ENCODE peak calls at places on chromosomes 7 and 10, in nine cellular contexts. One of them, this sample, is unnamed.
A peak's percentile ranks its signal among the peaks of the same experiment; 100 is the strongest.

GRCh38 chr7:132065193-132065972 is 509.0 kb upstream of the PODXL start:
- DNase-seq in stimulated activated CD8-positive, alpha-beta memory T cell treated with anti-CD3 and anti-CD28 coated beads, Interleukin-2, amount 100 ng/mL, for 1 hour: no peak
- DNase-seq in right atrium auricular region: peak; percentile 83
- DNase-seq in caudate nucleus: no peak
- DNase-seq in C1 segment of cervical spinal cord: no peak
- DNase-seq in activated naive CD4-positive, alpha-beta T cell treated with anti-CD3 and anti-CD28 coated beads, Interleukin-2, amount 10 ng/mL, durations not matched to agents 7 days and 5 days: no peak
- DNase-seq in aorta: peak; percentile 84
- DNase-seq in transverse colon: peak; percentile 30
- DNase-seq in A172: peak; percentile 97
- DNase-seq in this sample: no peak

GRCh38 chr7:79778786-79779382 is 325.4 kb upstream of the MAGI2 start:
- DNase-seq in A172: peak; percentile 38
- DNase-seq in aorta: no peak
- DNase-seq in activated naive CD4-positive, alpha-beta T cell treated with anti-CD3 and anti-CD28 coated beads, Interleukin-2, amount 10 ng/mL, durations not matched to agents 7 days and 5 days: no peak
- DNase-seq in caudate nucleus: no peak
- DNase-seq in right atrium auricular region: no peak
- DNase-seq in stimulated activated CD8-positive, alpha-beta memory T cell treated with anti-CD3 and anti-CD28 coated beads, Interleukin-2, amount 100 ng/mL, for 1 hour: no peak
- DNase-seq in transverse colon: no peak
- DNase-seq in C1 segment of cervical spinal cord: no peak
- DNase-seq in this sample: no peak

GRCh38 chr7:134750083-134751062 is 29.1 kb upstream of the CALD1 start:
- DNase-seq in C1 segment of cervical spinal cord: peak; percentile 43
- DNase-seq in A172: no peak
- DNase-seq in activated naive CD4-positive, alpha-beta T cell treated with anti-CD3 and anti-CD28 coated beads, Interleukin-2, amount 10 ng/mL, durations not matched to agents 7 days and 5 days: peak; percentile 76
- DNase-seq in right atrium auricular region: no peak
- DNase-seq in aorta: no peak
- DNase-seq in stimulated activated CD8-positive, alpha-beta memory T cell treated with anti-CD3 and anti-CD28 coated beads, Interleukin-2, amount 100 ng/mL, for 1 hour: peak; percentile 8
- DNase-seq in transverse colon: peak; percentile 44
- DNase-seq in caudate nucleus: no peak
- DNase-seq in this sample: peak; percentile 62

GRCh38 chr10:119834188-119834587 is 38.5 kb downstream of the MCMBP start:
- DNase-seq in right atrium auricular region: no peak
- DNase-seq in A172: peak; percentile 10
- DNase-seq in C1 segment of cervical spinal cord: no peak
- DNase-seq in activated naive CD4-positive, alpha-beta T cell treated with anti-CD3 and anti-CD28 coated beads, Interleukin-2, amount 10 ng/mL, durations not matched to agents 7 days and 5 days: no peak
- DNase-seq in aorta: no peak
- DNase-seq in transverse colon: no peak
- DNase-seq in stimulated activated CD8-positive, alpha-beta memory T cell treated with anti-CD3 and anti-CD28 coated beads, Interleukin-2, amount 100 ng/mL, for 1 hour: no peak
- DNase-seq in caudate nucleus: no peak
- DNase-seq in this sample: no peak

GRCh38 chr7:128191136-128191844 is 49.8 kb upstream of the LEP start:
- DNase-seq in right atrium auricular region: no peak
- DNase-seq in C1 segment of cervical spinal cord: no peak
- DNase-seq in activated naive CD4-positive, alpha-beta T cell treated with anti-CD3 and anti-CD28 coated beads, Interleukin-2, amount 10 ng/mL, durations not matched to agents 7 days and 5 days: no peak
- DNase-seq in caudate nucleus: no peak
- DNase-seq in A172: no peak
- DNase-seq in stimulated activated CD8-positive, alpha-beta memory T cell treated with anti-CD3 and anti-CD28 coated beads, Interleukin-2, amount 100 ng/mL, for 1 hour: no peak
- DNase-seq in transverse colon: no peak
- DNase-seq in aorta: no peak
- DNase-seq in this sample: no peak

GRCh38 chr7:36408589-36408988 is 18.9 kb downstream of the ANLN start:
- DNase-seq in activated naive CD4-positive, alpha-beta T cell treated with anti-CD3 and anti-CD28 coated beads, Interleukin-2, amount 10 ng/mL, durations not matched to agents 7 days and 5 days: no peak
- DNase-seq in C1 segment of cervical spinal cord: no peak
- DNase-seq in A172: no peak
- DNase-seq in aorta: no peak
- DNase-seq in transverse colon: no peak
- DNase-seq in caudate nucleus: no peak
- DNase-seq in stimulated activated CD8-positive, alpha-beta memory T cell treated with anti-CD3 and anti-CD28 coated beads, Interleukin-2, amount 100 ng/mL, for 1 hour: no peak
- DNase-seq in right atrium auricular region: no peak
- DNase-seq in this sample: no peak

GRCh38 chr7:128809363-128809762 is 17.6 kb downstream of the CCDC136 start:
- DNase-seq in A172: no peak
- DNase-seq in C1 segment of cervical spinal cord: no peak
- DNase-seq in right atrium auricular region: no peak
- DNase-seq in caudate nucleus: no peak
- DNase-seq in transverse colon: no peak
- DNase-seq in stimulated activated CD8-positive, alpha-beta memory T cell treated with anti-CD3 and anti-CD28 coated beads, Interleukin-2, amount 100 ng/mL, for 1 hour: no peak
- DNase-seq in activated naive CD4-positive, alpha-beta T cell treated with anti-CD3 and anti-CD28 coated beads, Interleukin-2, amount 10 ng/mL, durations not matched to agents 7 days and 5 days: no peak
- DNase-seq in aorta: no peak
- DNase-seq in this sample: no peak

GRCh38 chr10:13810536-13810935 is 223.8 kb downstream of the PRPF18 start:
- DNase-seq in aorta: peak; percentile 37
- DNase-seq in transverse colon: no peak
- DNase-seq in activated naive CD4-positive, alpha-beta T cell treated with anti-CD3 and anti-CD28 coated beads, Interleukin-2, amount 10 ng/mL, durations not matched to agents 7 days and 5 days: no peak
- DNase-seq in stimulated activated CD8-positive, alpha-beta memory T cell treated with anti-CD3 and anti-CD28 coated beads, Interleukin-2, amount 100 ng/mL, for 1 hour: no peak
- DNase-seq in caudate nucleus: no peak
- DNase-seq in right atrium auricular region: no peak
- DNase-seq in A172: no peak
- DNase-seq in C1 segment of cervical spinal cord: no peak
- DNase-seq in this sample: no peak

GRCh38 chr10:132918264-132918616 is 24.1 kb downstream of the CFAP46 start:
- DNase-seq in stimulated activated CD8-positive, alpha-beta memory T cell treated with anti-CD3 and anti-CD28 coated beads, Interleukin-2, amount 100 ng/mL, for 1 hour: no peak
- DNase-seq in caudate nucleus: no peak
- DNase-seq in transverse colon: no peak
- DNase-seq in aorta: peak; percentile 49
- DNase-seq in C1 segment of cervical spinal cord: no peak
- DNase-seq in right atrium auricular region: no peak
- DNase-seq in A172: no peak
- DNase-seq in activated naive CD4-positive, alpha-beta T cell treated with anti-CD3 and anti-CD28 coated beads, Interleukin-2, amount 10 ng/mL, durations not matched to agents 7 days and 5 days: no peak
- DNase-seq in this sample: no peak

GRCh38 chr7:117946201-117946633 is 73.0 kb upstream of the CTTNBP2 start:
- DNase-seq in C1 segment of cervical spinal cord: no peak
- DNase-seq in stimulated activated CD8-positive, alpha-beta memory T cell treated with anti-CD3 and anti-CD28 coated beads, Interleukin-2, amount 100 ng/mL, for 1 hour: no peak
- DNase-seq in activated naive CD4-positive, alpha-beta T cell treated with anti-CD3 and anti-CD28 coated beads, Interleukin-2, amount 10 ng/mL, durations not matched to agents 7 days and 5 days: no peak
- DNase-seq in A172: no peak
- DNase-seq in aorta: no peak
- DNase-seq in right atrium auricular region: no peak
- DNase-seq in transverse colon: no peak
- DNase-seq in caudate nucleus: no peak
- DNase-seq in this sample: no peak

GRCh38 chr10:59060852-59061251 is 115.6 kb upstream of the PHYHIPL start:
- DNase-seq in activated naive CD4-positive, alpha-beta T cell treated with anti-CD3 and anti-CD28 coated beads, Interleukin-2, amount 10 ng/mL, durations not matched to agents 7 days and 5 days: no peak
- DNase-seq in aorta: no peak
- DNase-seq in C1 segment of cervical spinal cord: no peak
- DNase-seq in A172: no peak
- DNase-seq in caudate nucleus: no peak
- DNase-seq in stimulated activated CD8-positive, alpha-beta memory T cell treated with anti-CD3 and anti-CD28 coated beads, Interleukin-2, amount 100 ng/mL, for 1 hour: no peak
- DNase-seq in right atrium auricular region: no peak
- DNase-seq in transverse colon: no peak
- DNase-seq in this sample: no peak

GRCh38 chr7:99027841-99028240 is 116.1 kb downstream of the SMURF1 start:
- DNase-seq in right atrium auricular region: no peak
- DNase-seq in stimulated activated CD8-positive, alpha-beta memory T cell treated with anti-CD3 and anti-CD28 coated beads, Interleukin-2, amount 100 ng/mL, for 1 hour: no peak
- DNase-seq in C1 segment of cervical spinal cord: no peak
- DNase-seq in A172: no peak
- DNase-seq in activated naive CD4-positive, alpha-beta T cell treated with anti-CD3 and anti-CD28 coated beads, Interleukin-2, amount 10 ng/mL, durations not matched to agents 7 days and 5 days: no peak
- DNase-seq in transverse colon: no peak
- DNase-seq in aorta: no peak
- DNase-seq in caudate nucleus: no peak
- DNase-seq in this sample: no peak

GRCh38 chr10:101291254-101292193 is 62.3 kb upstream of the LBX1 start:
- DNase-seq in transverse colon: peak; percentile 36
- DNase-seq in caudate nucleus: peak; percentile 24
- DNase-seq in activated naive CD4-positive, alpha-beta T cell treated with anti-CD3 and anti-CD28 coated beads, Interleukin-2, amount 10 ng/mL, durations not matched to agents 7 days and 5 days: peak; percentile 57
- DNase-seq in aorta: peak; percentile 87
- DNase-seq in stimulated activated CD8-positive, alpha-beta memory T cell treated with anti-CD3 and anti-CD28 coated beads, Interleukin-2, amount 100 ng/mL, for 1 hour: peak; percentile 13
- DNase-seq in right atrium auricular region: no peak
- DNase-seq in C1 segment of cervical spinal cord: peak; percentile 41
- DNase-seq in A172: peak; percentile 26
- DNase-seq in this sample: peak; percentile 50

GRCh38 chr10:70756710-70757360 is 28.3 kb downstream of the TBATA start:
- DNase-seq in activated naive CD4-positive, alpha-beta T cell treated with anti-CD3 and anti-CD28 coated beads, Interleukin-2, amount 10 ng/mL, durations not matched to agents 7 days and 5 days: no peak
- DNase-seq in stimulated activated CD8-positive, alpha-beta memory T cell treated with anti-CD3 and anti-CD28 coated beads, Interleukin-2, amount 100 ng/mL, for 1 hour: no peak
- DNase-seq in aorta: peak; percentile 45
- DNase-seq in A172: no peak
- DNase-seq in transverse colon: no peak
- DNase-seq in caudate nucleus: no peak
- DNase-seq in right atrium auricular region: no peak
- DNase-seq in C1 segment of cervical spinal cord: no peak
- DNase-seq in this sample: no peak

GRCh38 chr7:138838166-138838565 is 40.2 kb upstream of the ATP6V0A4 start:
- DNase-seq in right atrium auricular region: no peak
- DNase-seq in A172: no peak
- DNase-seq in C1 segment of cervical spinal cord: no peak
- DNase-seq in stimulated activated CD8-positive, alpha-beta memory T cell treated with anti-CD3 and anti-CD28 coated beads, Interleukin-2, amount 100 ng/mL, for 1 hour: no peak
- DNase-seq in caudate nucleus: no peak
- DNase-seq in activated naive CD4-positive, alpha-beta T cell treated with anti-CD3 and anti-CD28 coated beads, Interleukin-2, amount 10 ng/mL, durations not matched to agents 7 days and 5 days: no peak
- DNase-seq in transverse colon: no peak
- DNase-seq in aorta: no peak
- DNase-seq in this sample: no peak

GRCh38 chr7:139828880-139829653 is at the start of gene TBXAS1:
- DNase-seq in stimulated activated CD8-positive, alpha-beta memory T cell treated with anti-CD3 and anti-CD28 coated beads, Interleukin-2, amount 100 ng/mL, for 1 hour: no peak
- DNase-seq in aorta: no peak
- DNase-seq in activated naive CD4-positive, alpha-beta T cell treated with anti-CD3 and anti-CD28 coated beads, Interleukin-2, amount 10 ng/mL, durations not matched to agents 7 days and 5 days: peak; percentile 36
- DNase-seq in right atrium auricular region: no peak
- DNase-seq in transverse colon: peak; percentile 57
- DNase-seq in C1 segment of cervical spinal cord: peak; percentile 3
- DNase-seq in A172: no peak
- DNase-seq in caudate nucleus: no peak
- DNase-seq in this sample: no peak

GRCh38 chr7:103811315-103811714 is 178.1 kb downstream of the RELN start:
- DNase-seq in stimulated activated CD8-positive, alpha-beta memory T cell treated with anti-CD3 and anti-CD28 coated beads, Interleukin-2, amount 100 ng/mL, for 1 hour: no peak
- DNase-seq in activated naive CD4-positive, alpha-beta T cell treated with anti-CD3 and anti-CD28 coated beads, Interleukin-2, amount 10 ng/mL, durations not matched to agents 7 days and 5 days: no peak
- DNase-seq in aorta: no peak
- DNase-seq in right atrium auricular region: no peak
- DNase-seq in transverse colon: no peak
- DNase-seq in A172: no peak
- DNase-seq in caudate nucleus: no peak
- DNase-seq in C1 segment of cervical spinal cord: no peak
- DNase-seq in this sample: no peak

GRCh38 chr7:121385800-121386179 is 10.3 kb downstream of the FAM3C start:
- DNase-seq in transverse colon: no peak
- DNase-seq in caudate nucleus: no peak
- DNase-seq in A172: no peak
- DNase-seq in C1 segment of cervical spinal cord: no peak
- DNase-seq in right atrium auricular region: no peak
- DNase-seq in stimulated activated CD8-positive, alpha-beta memory T cell treated with anti-CD3 and anti-CD28 coated beads, Interleukin-2, amount 100 ng/mL, for 1 hour: no peak
- DNase-seq in activated naive CD4-positive, alpha-beta T cell treated with anti-CD3 and anti-CD28 coated beads, Interleukin-2, amount 10 ng/mL, durations not matched to agents 7 days and 5 days: no peak
- DNase-seq in aorta: no peak
- DNase-seq in this sample: no peak

GRCh38 chr7:119482209-119482608 is 790.8 kb upstream of the KCND2 start:
- DNase-seq in right atrium auricular region: no peak
- DNase-seq in activated naive CD4-positive, alpha-beta T cell treated with anti-CD3 and anti-CD28 coated beads, Interleukin-2, amount 10 ng/mL, durations not matched to agents 7 days and 5 days: no peak
- DNase-seq in transverse colon: no peak
- DNase-seq in stimulated activated CD8-positive, alpha-beta memory T cell treated with anti-CD3 and anti-CD28 coated beads, Interleukin-2, amount 100 ng/mL, for 1 hour: no peak
- DNase-seq in caudate nucleus: peak; percentile 1
- DNase-seq in A172: peak; percentile 40
- DNase-seq in C1 segment of cervical spinal cord: no peak
- DNase-seq in aorta: no peak
- DNase-seq in this sample: no peak

GRCh38 chr10:71015674-71016073 is 127.3 kb upstream of the PCBD1 start:
- DNase-seq in activated naive CD4-positive, alpha-beta T cell treated with anti-CD3 and anti-CD28 coated beads, Interleukin-2, amount 10 ng/mL, durations not matched to agents 7 days and 5 days: no peak
- DNase-seq in C1 segment of cervical spinal cord: no peak
- DNase-seq in aorta: no peak
- DNase-seq in stimulated activated CD8-positive, alpha-beta memory T cell treated with anti-CD3 and anti-CD28 coated beads, Interleukin-2, amount 100 ng/mL, for 1 hour: no peak
- DNase-seq in right atrium auricular region: no peak
- DNase-seq in caudate nucleus: no peak
- DNase-seq in transverse colon: no peak
- DNase-seq in A172: no peak
- DNase-seq in this sample: no peak

GRCh38 chr7:128033246-128033645 is 2.0 kb upstream of the LRRC4 start:
- DNase-seq in right atrium auricular region: no peak
- DNase-seq in caudate nucleus: peak; percentile 48
- DNase-seq in stimulated activated CD8-positive, alpha-beta memory T cell treated with anti-CD3 and anti-CD28 coated beads, Interleukin-2, amount 100 ng/mL, for 1 hour: no peak
- DNase-seq in A172: no peak
- DNase-seq in activated naive CD4-positive, alpha-beta T cell treated with anti-CD3 and anti-CD28 coated beads, Interleukin-2, amount 10 ng/mL, durations not matched to agents 7 days and 5 days: no peak
- DNase-seq in C1 segment of cervical spinal cord: no peak
- DNase-seq in transverse colon: no peak
- DNase-seq in aorta: no peak
- DNase-seq in this sample: no peak

GRCh38 chr7:1542329-1542728 is 11.8 kb downstream of the MAFK start:
- DNase-seq in transverse colon: no peak
- DNase-seq in A172: no peak
- DNase-seq in caudate nucleus: no peak
- DNase-seq in stimulated activated CD8-positive, alpha-beta memory T cell treated with anti-CD3 and anti-CD28 coated beads, Interleukin-2, amount 100 ng/mL, for 1 hour: no peak
- DNase-seq in C1 segment of cervical spinal cord: no peak
- DNase-seq in activated naive CD4-positive, alpha-beta T cell treated with anti-CD3 and anti-CD28 coated beads, Interleukin-2, amount 10 ng/mL, durations not matched to agents 7 days and 5 days: no peak
- DNase-seq in right atrium auricular region: no peak
- DNase-seq in aorta: no peak
- DNase-seq in this sample: no peak

GRCh38 chr7:66013938-66014337 is 31.9 kb upstream of the GUSB start:
- DNase-seq in C1 segment of cervical spinal cord: no peak
- DNase-seq in aorta: no peak
- DNase-seq in stimulated activated CD8-positive, alpha-beta memory T cell treated with anti-CD3 and anti-CD28 coated beads, Interleukin-2, amount 100 ng/mL, for 1 hour: no peak
- DNase-seq in A172: no peak
- DNase-seq in right atrium auricular region: no peak
- DNase-seq in activated naive CD4-positive, alpha-beta T cell treated with anti-CD3 and anti-CD28 coated beads, Interleukin-2, amount 10 ng/mL, durations not matched to agents 7 days and 5 days: no peak
- DNase-seq in transverse colon: peak; percentile 32
- DNase-seq in caudate nucleus: peak; percentile 0
- DNase-seq in this sample: no peak

GRCh38 chr10:72074413-72075183 is 13.8 kb downstream of the SPOCK2 start:
- DNase-seq in stimulated activated CD8-positive, alpha-beta memory T cell treated with anti-CD3 and anti-CD28 coated beads, Interleukin-2, amount 100 ng/mL, for 1 hour: no peak
- DNase-seq in transverse colon: no peak
- DNase-seq in activated naive CD4-positive, alpha-beta T cell treated with anti-CD3 and anti-CD28 coated beads, Interleukin-2, amount 10 ng/mL, durations not matched to agents 7 days and 5 days: no peak
- DNase-seq in aorta: peak; percentile 59
- DNase-seq in C1 segment of cervical spinal cord: no peak
- DNase-seq in caudate nucleus: no peak
- DNase-seq in A172: no peak
- DNase-seq in right atrium auricular region: no peak
- DNase-seq in this sample: no peak

GRCh38 chr10:132592790-132593788 is 55.5 kb downstream of the INPP5A start:
- DNase-seq in stimulated activated CD8-positive, alpha-beta memory T cell treated with anti-CD3 and anti-CD28 coated beads, Interleukin-2, amount 100 ng/mL, for 1 hour: no peak
- DNase-seq in caudate nucleus: no peak
- DNase-seq in transverse colon: peak; percentile 61
- DNase-seq in activated naive CD4-positive, alpha-beta T cell treated with anti-CD3 and anti-CD28 coated beads, Interleukin-2, amount 10 ng/mL, durations not matched to agents 7 days and 5 days: peak; percentile 45
- DNase-seq in C1 segment of cervical spinal cord: no peak
- DNase-seq in aorta: peak; percentile 75
- DNase-seq in right atrium auricular region: no peak
- DNase-seq in A172: no peak
- DNase-seq in this sample: no peak

GRCh38 chr7:105617280-105618015 is 36.2 kb upstream of the EFCAB10 start:
- DNase-seq in caudate nucleus: no peak
- DNase-seq in C1 segment of cervical spinal cord: no peak
- DNase-seq in transverse colon: no peak
- DNase-seq in right atrium auricular region: no peak
- DNase-seq in A172: no peak
- DNase-seq in aorta: peak; percentile 68
- DNase-seq in stimulated activated CD8-positive, alpha-beta memory T cell treated with anti-CD3 and anti-CD28 coated beads, Interleukin-2, amount 100 ng/mL, for 1 hour: no peak
- DNase-seq in activated naive CD4-positive, alpha-beta T cell treated with anti-CD3 and anti-CD28 coated beads, Interleukin-2, amount 10 ng/mL, durations not matched to agents 7 days and 5 days: no peak
- DNase-seq in this sample: no peak

This sample was measured in activated gamma-delta T cell treated with Interleukin-2 at 50 U/mL for 16 hours.